ENCODE peak calls at places on chromosomes 12 and 14, in nine cellular contexts. A is HepG2; N is A549; C is CD8-positive, alpha-beta T cell; O is IMR-90; V is sigmoid colon; R is ovary; M is heart right ventricle; S is cardiac muscle cell. G is an unnamed sample.

GRCh38 chr12:10301103-10301502 is 6.6 kb upstream of the KLRD1 start:
- DNase-seq in A (no peak), N (no peak), C (peak; percentile 14), O (no peak), V (no peak), R (no peak), M (no peak), S (no peak), G (no peak)

GRCh38 chr14:67516679-67517078 is 16.4 kb upstream of the PLEKHH1 start:
- DNase-seq in A (no peak), N (no peak), C (no peak), O (no peak), V (no peak), R (no peak), M (no peak), S (no peak), G (no peak)

GRCh38 chr12:50924439-50925341 is 27.7 kb upstream of the HIGD1C start:
- DNase-seq in A (peak; percentile 89), N (peak; percentile 29), C (peak; percentile 16), O (peak; percentile 86), V (peak; percentile 98), R (peak; percentile 85), M (peak; percentile 81), S (peak; percentile 98), G (peak; percentile 66)

GRCh38 chr12:19799216-19799615 is 359.9 kb downstream of the AEBP2 start:
- DNase-seq in A (no peak), N (no peak), C (no peak), O (peak; percentile 51), V (no peak), R (no peak), M (no peak), S (peak; percentile 55), G (no peak)

GRCh38 chr12:131604146-131604844 is 106.6 kb upstream of the SFSWAP start:
- DNase-seq in A (no peak), N (no peak), C (peak; percentile 45), O (no peak), V (no peak), R (no peak), M (no peak), S (no peak), G (no peak)

GRCh38 chr12:48419409-48419935 is 52.9 kb upstream of the ANP32D start:
- DNase-seq in A (no peak), N (no peak), C (no peak), O (no peak), V (no peak), R (no peak), M (no peak), S (no peak), G (no peak)

GRCh38 chr12:50354908-50355307 is 41.5 kb downstream of the FAM186A start:
- DNase-seq in A (no peak), N (no peak), C (no peak), O (no peak), V (no peak), R (no peak), M (no peak), S (peak; percentile 6), G (no peak)

GRCh38 chr12:32671930-32672785 is 6.9 kb upstream of the DNM1L start:
- DNase-seq in A (peak; percentile 51), N (peak; percentile 73), C (no peak), O (peak; percentile 83), V (no peak), R (no peak), M (no peak), S (peak; percentile 90), G (peak; percentile 54)

GRCh38 chr12:24496755-24497154 is 452.1 kb downstream of the BCAT1 start:
- DNase-seq in A (no peak), N (no peak), C (no peak), O (peak; percentile 80), V (no peak), R (no peak), M (no peak), S (peak; percentile 29), G (no peak)

GRCh38 chr14:55136868-55137785 is 8.1 kb downstream of the LGALS3 start:
- DNase-seq in A (no peak), N (no peak), C (no peak), O (peak; percentile 88), V (peak; percentile 91), R (peak; percentile 84), M (peak; percentile 77), S (peak; percentile 96), G (no peak)

GRCh38 chr12:52358575-52359350 is 8.5 kb downstream of the KRT85 start:
- DNase-seq in A (no peak), N (no peak), C (peak; percentile 32), O (no peak), V (no peak), R (no peak), M (no peak), S (no peak), G (no peak)

GRCh38 chr12:122137681-122138080 is 36.3 kb downstream of the IL31 start:
- DNase-seq in A (no peak), N (no peak), C (no peak), O (no peak), V (no peak), R (no peak), M (no peak), S (no peak), G (peak; percentile 76)

GRCh38 chr12:122659579-122659978 is 43.6 kb downstream of the HCAR2 start:
- DNase-seq in A (no peak), N (no peak), C (no peak), O (no peak), V (no peak), R (no peak), M (no peak), S (peak; percentile 31), G (no peak)

GRCh38 chr12:97404549-97404948 is 58.1 kb upstream of the RMST start:
- DNase-seq in A (peak; percentile 51), N (peak; percentile 63), C (no peak), O (peak; percentile 6), V (no peak), R (no peak), M (no peak), S (peak; percentile 28), G (peak; percentile 48)

GRCh38 chr12:12048266-12048665 is 22.5 kb upstream of the BCL2L14 start:
- DNase-seq in A (no peak), N (no peak), C (no peak), O (no peak), V (no peak), R (no peak), M (no peak), S (no peak), G (no peak)

GRCh38 chr12:109888179-109889020 is 8.1 kb upstream of the GLTP start:
- DNase-seq in A (no peak), N (peak; percentile 85), C (peak; percentile 7), O (peak; percentile 97), V (no peak), R (no peak), M (no peak), S (peak; percentile 78), G (peak; percentile 89)

GRCh38 chr14:89041245-89041585 is 216.8 kb downstream of the TTC8 start:
- DNase-seq in A (peak; percentile 93), N (no peak), C (no peak), O (no peak), V (no peak), R (no peak), M (peak; percentile 27), S (no peak), G (peak; percentile 38)

GRCh38 chr14:39015964-39016577 is 87.0 kb downstream of the SEC23A start:
- DNase-seq in A (no peak), N (no peak), C (no peak), O (peak; percentile 13), V (no peak), R (no peak), M (no peak), S (peak; percentile 43), G (no peak)

GRCh38 chr12:100826323-100826722 is 31.7 kb downstream of the ANO4 start:
- DNase-seq in A (peak; percentile 23), N (peak; percentile 34), C (no peak), O (peak; percentile 58), V (no peak), R (peak; percentile 57), M (peak; percentile 19), S (peak; percentile 74), G (peak; percentile 16)

GRCh38 chr12:46675736-46676135 is 150.1 kb downstream of the SLC38A4 start:
- DNase-seq in A (peak; percentile 30), N (peak; percentile 33), C (no peak), O (peak; percentile 44), V (no peak), R (peak; percentile 47), M (peak; percentile 15), S (peak; percentile 69), G (no peak)

GRCh38 chr12:43444940-43445564 is 107.0 kb downstream of the ADAMTS20 start:
- DNase-seq in A (peak; percentile 39), N (peak; percentile 70), C (peak; percentile 47), O (peak; percentile 59), V (no peak), R (no peak), M (no peak), S (peak; percentile 78), G (peak; percentile 10)

GRCh38 chr12:83343767-83344166 is 657.1 kb downstream of the TMTC2 start:
- DNase-seq in A (no peak), N (no peak), C (no peak), O (no peak), V (no peak), R (no peak), M (no peak), S (no peak), G (no peak)

GRCh38 chr12:127145929-127146789 is 1120.8 kb upstream of the TMEM132C start:
- DNase-seq in A (no peak), N (peak; percentile 86), C (peak; percentile 83), O (peak; percentile 15), V (peak; percentile 83), R (peak; percentile 87), M (peak; percentile 84), S (peak; percentile 57), G (peak; percentile 84)
- H3K27ac ChIP-seq in A (no peak overlapping the region), N (peak overlapping the region; percentile 93), C (peak overlapping the region; percentile 9), O (peak overlapping the region; percentile 41), V (no peak overlapping the region), R (no peak overlapping the region), M (peak overlapping the region; percentile 42), S (no peak overlapping the region), G (peak overlapping the region; percentile 59)

GRCh38 chr14:75982724-75983358 is 1.0 kb upstream of the TGFB3 start:
- DNase-seq in A (no peak), N (peak; percentile 35), C (no peak), O (peak; percentile 61), V (peak; percentile 90), R (peak; percentile 85), M (peak; percentile 83), S (peak; percentile 80), G (peak; percentile 37)
- TF ChIP-seq CTCF in A (no peak), N (no peak), C (no peak), O (no peak), V (no peak), R (no peak), M (peak; percentile 27), S (no peak), G (peak; percentile 40)

GRCh38 chr14:79332504-79333197 is 878.7 kb downstream of the DIO2 start:
- DNase-seq in A (no peak), N (no peak), C (no peak), O (peak; percentile 26), V (no peak), R (no peak), M (no peak), S (no peak), G (no peak)
- H3K27ac ChIP-seq in A (no peak overlapping the region), N (no peak overlapping the region), C (no peak overlapping the region), O (no peak overlapping the region), V (peak overlapping the region; percentile 18), R (no peak overlapping the region), M (no peak overlapping the region), S (no peak overlapping the region), G (no peak overlapping the region)

DNA sequence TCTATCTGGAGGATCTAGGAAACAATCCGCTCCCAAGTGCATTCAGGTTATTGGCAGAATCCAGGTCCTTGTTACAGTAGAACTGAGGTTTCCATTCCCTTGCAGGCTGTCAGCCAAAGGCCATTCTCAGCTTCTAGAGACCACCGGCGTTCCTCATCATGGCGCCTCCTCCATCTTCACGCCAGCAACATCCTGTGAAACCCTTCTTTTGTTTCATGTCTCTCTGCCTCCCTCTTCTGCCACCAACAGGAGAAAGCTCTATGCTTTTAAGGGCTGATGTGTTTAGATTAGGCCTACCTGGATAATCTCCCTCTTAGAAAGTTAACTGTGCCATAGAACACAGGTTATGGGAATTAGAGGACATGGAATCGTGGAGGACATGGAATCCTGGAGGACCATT is 133.0 kb upstream of the RASSF8 start:
- DNase-seq in A (no peak), N (no peak), C (no peak), O (no peak), V (no peak), R (no peak), M (no peak), S (no peak), G (no peak)
- TF ChIP-seq CTCF in A (no peak), N (no peak), C (no peak), O (peak; percentile 25), V (no peak), R (no peak), M (no peak), S (no peak), G (no peak)